ENCODE peak calls at places on chromosomes 11 and 22, in five cellular contexts. L is ovary, A is B cell, I is progenitor cell of endocrine pancreas, Z is GM12878. H is an unnamed sample.

GRCh38 chr11:101034076-101034475 is 95.5 kb downstream of the PGR start:
- DNase-seq in L (peak), A (no peak), I (no peak), Z (no peak), H (no peak)

GRCh38 chr11:61732705-61733104 is 19.7 kb upstream of the MYRF start:
- DNase-seq in L (no peak), A (no peak), I (no peak), Z (no peak), H (no peak)

GRCh38 chr11:71947498-71947897 is 18.7 kb downstream of the RNF121 start:
- DNase-seq in L (no peak), A (no peak), I (no peak), Z (no peak), H (no peak)

GRCh38 chr11:85903406-85903805 is 48.2 kb downstream of the CCDC83 start:
- DNase-seq in L (no peak), A (no peak), I (no peak), Z (no peak), H (no peak)

GRCh38 chr22:42084874-42085273 is 5.4 kb downstream of the SMDT1 start:
- DNase-seq in L (no peak), A (no peak), I (no peak), Z (no peak), H (no peak)

GRCh38 chr11:60922906-60923305 is 1.4 kb upstream of the TMEM132A start:
- DNase-seq in L (no peak), A (no peak), I (no peak), Z (no peak), H (no peak)

GRCh38 chr11:121426476-121427454 is 25.3 kb upstream of the SORL1 start:
- DNase-seq in L (peak), A (peak), I (peak), Z (no peak), H (peak)

GRCh38 chr11:34788642-34789041 is 127.5 kb downstream of the APIP start:
- DNase-seq in L (no peak), A (no peak), I (no peak), Z (no peak), H (no peak)

GRCh38 chr11:63888170-63889086 is 28.5 kb downstream of the RCOR2 start:
- DNase-seq in L (peak), A (peak), I (no peak), Z (no peak), H (no peak)

GRCh38 chr22:19880786-19881569 is 26.3 kb upstream of the GNB1L start:
- DNase-seq in L (peak), A (no peak), I (peak), Z (no peak), H (peak)

GRCh38 chr11:16902979-16903378 is 111.2 kb downstream of the PLEKHA7 start:
- DNase-seq in L (no peak), A (no peak), I (no peak), Z (peak), H (no peak)

GRCh38 chr22:21832291-21833290 is 34.9 kb downstream of the MAPK1 start:
- DNase-seq in L (no peak), A (no peak), I (no peak), Z (no peak), H (no peak)

GRCh38 chr11:86912238-86912637 is 43.0 kb downstream of the FZD4 start:
- DNase-seq in L (no peak), A (no peak), I (no peak), Z (no peak), H (no peak)

GRCh38 chr11:128585498-128586238 is 1.7 kb downstream of the ETS1 start:
- DNase-seq in L (no peak), A (no peak), I (no peak), Z (no peak), H (no peak)

GRCh38 chr11:23990346-23990745 is 506.5 kb upstream of the LUZP2 start:
- DNase-seq in L (no peak), A (no peak), I (no peak), Z (no peak), H (no peak)

GRCh38 chr11:63132985-63133775 is 10.8 kb downstream of the SLC22A24 start:
- DNase-seq in L (no peak), A (no peak), I (no peak), Z (no peak), H (no peak)

GRCh38 chr11:1131033-1131911 is 26.5 kb upstream of the MUC5AC start:
- DNase-seq in L (no peak), A (no peak), I (peak), Z (no peak), H (no peak)
- TF ChIP-seq CTCF in L (no peak), A (no peak), I (no peak), Z (no peak), H (no peak)

GRCh38 chr22:26992556-26992955 is 335.2 kb downstream of the MIAT start:
- DNase-seq in L (no peak), A (no peak), I (no peak), Z (no peak), H (no peak)
- TF ChIP-seq CTCF in L (no peak), A (no peak), I (no peak), Z (no peak), H (no peak)

GRCh38 chr22:48434156-48434867 is 1393.4 kb downstream of the BRD1 start:
- DNase-seq in L (no peak), A (no peak), I (no peak), Z (no peak), H (no peak)

GRCh38 chr22:48431536-48432315 is 1395.9 kb downstream of the BRD1 start:
- DNase-seq in L (peak), A (no peak), I (no peak), Z (no peak), H (no peak)

GRCh38 chr22:48434868-48435250 is 1392.8 kb downstream of the BRD1 start:
- DNase-seq in L (no peak), A (no peak), I (no peak), Z (no peak), H (no peak)

GRCh38 chr22:48432721-48433518 is 1394.8 kb downstream of the BRD1 start:
- DNase-seq in L (no peak), A (no peak), I (no peak), Z (no peak), H (no peak)

GRCh38 chr22:48433647-48434046 is 1394.0 kb downstream of the BRD1 start:
- DNase-seq in L (no peak), A (no peak), I (no peak), Z (no peak), H (no peak)
- TF ChIP-seq CTCF in L (no peak), A (no peak), I (no peak), Z (no peak), H (no peak)

GRCh38 chr11:75597636-75598035 is 35.6 kb downstream of the SERPINH1 start:
- DNase-seq in L (no peak), A (no peak), I (no peak), Z (no peak), H (peak)
- TF ChIP-seq CTCF in L (no peak), A (peak), I (peak), Z (peak), H (no peak)

DNA sequence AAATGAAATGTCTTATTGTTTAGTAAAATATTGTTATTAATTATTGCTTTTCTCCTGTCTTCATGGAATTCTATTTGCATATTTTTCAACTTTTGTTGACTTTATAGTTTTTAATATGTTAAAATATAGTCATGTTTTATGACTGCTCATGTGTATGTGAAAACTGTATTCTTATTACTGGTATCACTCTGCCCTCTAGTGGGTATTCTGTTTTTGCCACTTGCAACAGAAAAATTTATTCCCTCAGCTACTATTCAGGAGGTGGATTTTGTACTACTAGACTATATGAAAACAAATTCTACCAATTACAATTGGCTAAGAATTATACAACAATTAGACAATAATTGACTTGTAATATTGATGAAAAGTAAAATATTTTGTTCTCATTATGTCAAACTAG is 45.0 kb downstream of the OR4C6 start:
- DNase-seq in L (no peak), A (peak), I (no peak), Z (peak), H (no peak)
- TF ChIP-seq CTCF in L (no peak), A (peak), I (peak), Z (peak), H (peak)

GRCh38 chr11:1450958-1451710 is 35.4 kb downstream of the MOB2 start:
- DNase-seq in L (no peak), A (no peak), I (no peak), Z (no peak), H (no peak)
- TF ChIP-seq CTCF in L (no peak), A (no peak), I (no peak), Z (no peak), H (no peak)

GRCh38 chr11:9619004-9619403 is 44.9 kb upstream of the SWAP70 start:
- DNase-seq in L (no peak), A (no peak), I (no peak), Z (no peak), H (no peak)
- TF ChIP-seq CTCF in L (no peak), A (no peak), I (no peak), Z (no peak), H (no peak)

DNA sequence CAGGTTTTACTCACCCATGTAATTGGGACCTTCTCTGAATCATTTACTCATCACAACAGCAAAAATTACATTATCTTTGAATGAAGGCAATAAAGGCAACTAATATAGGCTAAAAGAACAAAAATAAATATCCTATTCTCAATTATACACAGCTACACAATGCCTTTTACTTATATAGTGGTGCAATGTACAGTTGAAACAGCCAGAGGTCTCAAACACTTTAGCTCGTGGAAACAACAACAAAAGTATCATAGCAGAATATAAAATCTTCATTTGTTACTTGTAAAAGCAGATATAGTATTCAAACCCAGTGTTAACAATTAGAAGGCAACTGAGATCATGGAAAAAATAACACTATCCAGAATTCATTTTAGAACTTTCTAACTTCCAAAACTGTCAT is 20.6 kb upstream of the CCDC34 start:
- DNase-seq in L (no peak), A (no peak), I (no peak), Z (no peak), H (no peak)
- TF ChIP-seq CTCF in L (no peak), A (no peak), I (no peak), Z (no peak), H (no peak)